ENCODE peak calls at places on chromosome X, in seven cellular contexts. One of them, this sample, is unnamed.

GRCh38 chrX:22999696-23000223 is at the start of gene DDX53:
- DNase-seq in neuronal stem cell: no peak
- DNase-seq in mesenchymal stem cell: no peak
- DNase-seq in mesendoderm: no peak
- DNase-seq in IMR-90: no peak
- DNase-seq in H1: no peak
- DNase-seq in trophoblast cell: no peak
- DNase-seq in this sample: peak; percentile 28

GRCh38 chrX:119726900-119727555 is 31.4 kb upstream of the SOWAHD start:
- DNase-seq in neuronal stem cell: no peak
- DNase-seq in mesenchymal stem cell: peak; percentile 24
- DNase-seq in mesendoderm: peak; percentile 19
- DNase-seq in IMR-90: no peak
- DNase-seq in H1: no peak
- DNase-seq in trophoblast cell: no peak
- DNase-seq in this sample: no peak

GRCh38 chrX:63250253-63250868 is 100.8 kb downstream of the SPIN4 start:
- DNase-seq in neuronal stem cell: peak; percentile 39
- DNase-seq in mesenchymal stem cell: peak; percentile 78
- DNase-seq in mesendoderm: peak; percentile 85
- DNase-seq in IMR-90: peak; percentile 85
- DNase-seq in H1: no peak
- DNase-seq in trophoblast cell: peak; percentile 17
- DNase-seq in this sample: peak; percentile 38

GRCh38 chrX:103453655-103454054 is 65.6 kb downstream of the RAB40A start:
- DNase-seq in neuronal stem cell: no peak
- DNase-seq in mesenchymal stem cell: peak; percentile 93
- DNase-seq in mesendoderm: no peak
- DNase-seq in IMR-90: peak; percentile 97
- DNase-seq in H1: no peak
- DNase-seq in trophoblast cell: no peak
- DNase-seq in this sample: no peak

GRCh38 chrX:65643786-65644111 is 23.7 kb upstream of the MSN start:
- DNase-seq in neuronal stem cell: no peak
- DNase-seq in mesenchymal stem cell: no peak
- DNase-seq in mesendoderm: no peak
- DNase-seq in IMR-90: no peak
- DNase-seq in H1: no peak
- DNase-seq in trophoblast cell: peak; percentile 51
- DNase-seq in this sample: no peak

GRCh38 chrX:154658187-154658586 is 4.8 kb upstream of the CTAG2 start:
- DNase-seq in neuronal stem cell: no peak
- DNase-seq in mesenchymal stem cell: no peak
- DNase-seq in mesendoderm: no peak
- DNase-seq in IMR-90: no peak
- DNase-seq in H1: no peak
- DNase-seq in trophoblast cell: no peak
- DNase-seq in this sample: no peak

GRCh38 chrX:101219116-101219839 is at the start of gene DRP2:
- DNase-seq in neuronal stem cell: no peak
- DNase-seq in mesenchymal stem cell: peak; percentile 40
- DNase-seq in mesendoderm: no peak
- DNase-seq in IMR-90: peak; percentile 58
- DNase-seq in H1: peak; percentile 42
- DNase-seq in trophoblast cell: no peak
- DNase-seq in this sample: no peak

GRCh38 chrX:24464836-24465523 is at the start of gene PDK3:
- DNase-seq in neuronal stem cell: peak; percentile 83
- DNase-seq in mesenchymal stem cell: peak; percentile 82
- DNase-seq in mesendoderm: peak; percentile 92
- DNase-seq in IMR-90: peak; percentile 77
- DNase-seq in H1: peak; percentile 73
- DNase-seq in trophoblast cell: peak; percentile 83
- DNase-seq in this sample: peak; percentile 97

GRCh38 chrX:110317079-110317819 is 636 bp downstream of the AMMECR1 start:
- DNase-seq in neuronal stem cell: peak; percentile 0
- DNase-seq in mesenchymal stem cell: peak; percentile 28
- DNase-seq in mesendoderm: peak; percentile 16
- DNase-seq in IMR-90: no peak
- DNase-seq in H1: peak; percentile 47
- DNase-seq in trophoblast cell: no peak
- DNase-seq in this sample: no peak

GRCh38 chrX:48560681-48561080 is 13.6 kb upstream of the RBM3 start:
- DNase-seq in neuronal stem cell: no peak
- DNase-seq in mesenchymal stem cell: no peak
- DNase-seq in mesendoderm: no peak
- DNase-seq in IMR-90: no peak
- DNase-seq in H1: no peak
- DNase-seq in trophoblast cell: no peak
- DNase-seq in this sample: no peak
- H2BK5ac ChIP-seq in neuronal stem cell: no peak overlapping the region
- H2BK5ac ChIP-seq in mesenchymal stem cell: no peak overlapping the region
- H2BK5ac ChIP-seq in mesendoderm: no peak overlapping the region
- H2BK5ac ChIP-seq in IMR-90: no peak overlapping the region
- H2BK5ac ChIP-seq in H1: no peak overlapping the region
- H2BK5ac ChIP-seq in trophoblast cell: no peak overlapping the region
- H2BK5ac ChIP-seq in this sample: no peak overlapping the region

GRCh38 chrX:49164589-49165360 is 2.2 kb downstream of the MAGIX start:
- DNase-seq in neuronal stem cell: no peak
- DNase-seq in mesenchymal stem cell: no peak
- DNase-seq in mesendoderm: no peak
- DNase-seq in IMR-90: no peak
- DNase-seq in H1: no peak
- DNase-seq in trophoblast cell: no peak
- DNase-seq in this sample: no peak
- H2BK5ac ChIP-seq in neuronal stem cell: no peak overlapping the region
- H2BK5ac ChIP-seq in mesenchymal stem cell: no peak overlapping the region
- H2BK5ac ChIP-seq in mesendoderm: no peak overlapping the region
- H2BK5ac ChIP-seq in IMR-90: no peak overlapping the region
- H2BK5ac ChIP-seq in H1: no peak overlapping the region
- H2BK5ac ChIP-seq in trophoblast cell: no peak overlapping the region
- H2BK5ac ChIP-seq in this sample: no peak overlapping the region

DNA sequence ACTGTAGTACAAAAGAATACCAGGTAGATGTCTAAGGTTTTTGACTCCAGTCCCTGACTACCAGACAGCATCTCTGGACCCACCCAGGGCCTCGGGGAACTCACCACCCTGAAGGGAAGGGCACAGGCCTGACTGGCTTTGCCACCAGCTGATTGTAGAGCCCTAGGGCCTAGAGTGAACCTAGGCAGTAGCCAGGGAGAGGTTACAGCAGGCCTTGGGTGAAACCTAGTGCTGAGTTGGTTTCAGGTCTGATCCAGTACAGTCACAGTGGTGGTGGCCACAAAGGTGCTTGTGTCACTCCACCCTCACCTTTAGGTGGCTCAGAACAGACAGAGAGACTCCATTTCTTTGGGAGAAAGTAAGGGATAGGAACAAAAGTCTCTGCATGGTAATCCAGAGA is 244.8 kb downstream of the KLHL13 start:
- DNase-seq in neuronal stem cell: no peak
- DNase-seq in mesenchymal stem cell: no peak
- DNase-seq in mesendoderm: no peak
- DNase-seq in IMR-90: no peak
- DNase-seq in H1: no peak
- DNase-seq in trophoblast cell: no peak
- DNase-seq in this sample: no peak
- H2BK5ac ChIP-seq in neuronal stem cell: no peak overlapping the region
- H2BK5ac ChIP-seq in mesenchymal stem cell: no peak overlapping the region
- H2BK5ac ChIP-seq in mesendoderm: no peak overlapping the region
- H2BK5ac ChIP-seq in IMR-90: no peak overlapping the region
- H2BK5ac ChIP-seq in H1: no peak overlapping the region
- H2BK5ac ChIP-seq in trophoblast cell: no peak overlapping the region
- H2BK5ac ChIP-seq in this sample: no peak overlapping the region

GRCh38 chrX:107704587-107704986 is 71.0 kb downstream of the TSC22D3 start:
- DNase-seq in neuronal stem cell: no peak
- DNase-seq in mesenchymal stem cell: no peak
- DNase-seq in mesendoderm: no peak
- DNase-seq in IMR-90: no peak
- DNase-seq in H1: no peak
- DNase-seq in trophoblast cell: no peak
- DNase-seq in this sample: no peak
- H2BK5ac ChIP-seq in neuronal stem cell: no peak overlapping the region
- H2BK5ac ChIP-seq in mesenchymal stem cell: no peak overlapping the region
- H2BK5ac ChIP-seq in mesendoderm: no peak overlapping the region
- H2BK5ac ChIP-seq in IMR-90: no peak overlapping the region
- H2BK5ac ChIP-seq in H1: no peak overlapping the region
- H2BK5ac ChIP-seq in trophoblast cell: no peak overlapping the region
- H2BK5ac ChIP-seq in this sample: no peak overlapping the region

DNA sequence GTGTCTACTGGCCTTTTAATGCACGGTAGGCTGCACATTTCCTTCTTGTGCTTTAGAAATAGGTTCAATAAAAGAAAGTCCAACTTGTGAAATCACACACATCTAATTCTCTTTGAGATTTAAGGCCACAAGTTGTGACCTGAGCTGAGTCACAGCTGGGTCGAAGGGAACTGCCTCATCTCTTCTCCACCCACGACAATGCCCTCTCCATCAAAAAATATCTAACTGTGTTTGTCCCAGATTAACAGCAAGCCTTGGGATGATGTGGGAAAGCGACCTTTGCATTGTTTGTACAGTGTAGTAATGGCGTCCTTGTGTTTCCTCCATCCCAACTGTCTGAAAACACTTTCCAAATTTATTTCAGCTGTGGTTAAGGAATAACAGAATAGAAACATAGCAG is 168.9 kb downstream of the AMELX start:
- DNase-seq in neuronal stem cell: no peak
- DNase-seq in mesenchymal stem cell: no peak
- DNase-seq in mesendoderm: no peak
- DNase-seq in IMR-90: peak; percentile 8
- DNase-seq in H1: no peak
- DNase-seq in trophoblast cell: no peak
- DNase-seq in this sample: no peak
- H2BK5ac ChIP-seq in neuronal stem cell: no peak overlapping the region
- H2BK5ac ChIP-seq in mesenchymal stem cell: no peak overlapping the region
- H2BK5ac ChIP-seq in mesendoderm: no peak overlapping the region
- H2BK5ac ChIP-seq in IMR-90: peak overlapping the region; percentile 61
- H2BK5ac ChIP-seq in H1: no peak overlapping the region
- H2BK5ac ChIP-seq in trophoblast cell: no peak overlapping the region
- H2BK5ac ChIP-seq in this sample: no peak overlapping the region

GRCh38 chrX:136438192-136438591 is 49.6 kb upstream of the BRS3 start:
- DNase-seq in neuronal stem cell: no peak
- DNase-seq in mesenchymal stem cell: no peak
- DNase-seq in mesendoderm: no peak
- DNase-seq in IMR-90: no peak
- DNase-seq in H1: no peak
- DNase-seq in trophoblast cell: no peak
- DNase-seq in this sample: no peak
- H2BK5ac ChIP-seq in neuronal stem cell: no peak overlapping the region
- H2BK5ac ChIP-seq in mesenchymal stem cell: no peak overlapping the region
- H2BK5ac ChIP-seq in mesendoderm: no peak overlapping the region
- H2BK5ac ChIP-seq in IMR-90: no peak overlapping the region
- H2BK5ac ChIP-seq in H1: no peak overlapping the region
- H2BK5ac ChIP-seq in trophoblast cell: no peak overlapping the region
- H2BK5ac ChIP-seq in this sample: no peak overlapping the region

DNA sequence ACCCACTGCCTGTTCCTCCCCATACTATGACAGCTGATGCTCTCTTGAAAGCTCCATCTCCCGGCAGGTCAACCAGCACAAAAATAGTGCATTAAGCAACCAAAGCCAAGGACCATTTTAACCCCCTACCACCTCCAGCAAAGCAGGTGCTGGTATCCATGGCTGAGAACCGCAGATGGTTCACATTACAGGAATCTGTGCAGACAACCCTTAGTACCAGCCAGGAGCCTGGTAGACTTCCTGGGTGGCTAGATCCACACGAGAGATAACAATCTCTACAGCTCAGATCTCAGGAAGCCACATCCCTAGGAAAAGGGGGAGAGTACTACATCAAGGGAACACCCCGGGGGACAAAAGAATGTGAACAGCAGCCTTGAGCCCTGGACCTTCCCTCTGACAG is 248.0 kb downstream of the FGF13 start:
- DNase-seq in neuronal stem cell: no peak
- DNase-seq in mesenchymal stem cell: no peak
- DNase-seq in mesendoderm: peak; percentile 2
- DNase-seq in IMR-90: no peak
- DNase-seq in H1: no peak
- DNase-seq in trophoblast cell: peak; percentile 11
- DNase-seq in this sample: no peak
- H2BK5ac ChIP-seq in neuronal stem cell: no peak overlapping the region
- H2BK5ac ChIP-seq in mesenchymal stem cell: no peak overlapping the region
- H2BK5ac ChIP-seq in mesendoderm: no peak overlapping the region
- H2BK5ac ChIP-seq in IMR-90: no peak overlapping the region
- H2BK5ac ChIP-seq in H1: no peak overlapping the region
- H2BK5ac ChIP-seq in trophoblast cell: no peak overlapping the region
- H2BK5ac ChIP-seq in this sample: no peak overlapping the region

GRCh38 chrX:20032201-20032600 is 41.3 kb upstream of the BCLAF3 start:
- DNase-seq in neuronal stem cell: no peak
- DNase-seq in mesenchymal stem cell: no peak
- DNase-seq in mesendoderm: no peak
- DNase-seq in IMR-90: no peak
- DNase-seq in H1: no peak
- DNase-seq in trophoblast cell: no peak
- DNase-seq in this sample: no peak
- H2BK5ac ChIP-seq in neuronal stem cell: no peak overlapping the region
- H2BK5ac ChIP-seq in mesenchymal stem cell: no peak overlapping the region
- H2BK5ac ChIP-seq in mesendoderm: no peak overlapping the region
- H2BK5ac ChIP-seq in IMR-90: no peak overlapping the region
- H2BK5ac ChIP-seq in H1: no peak overlapping the region
- H2BK5ac ChIP-seq in trophoblast cell: no peak overlapping the region
- H2BK5ac ChIP-seq in this sample: no peak overlapping the region

GRCh38 chrX:77640702-77641101 is 145.3 kb downstream of the ATRX start:
- DNase-seq in neuronal stem cell: no peak
- DNase-seq in mesenchymal stem cell: no peak
- DNase-seq in mesendoderm: no peak
- DNase-seq in IMR-90: no peak
- DNase-seq in H1: no peak
- DNase-seq in trophoblast cell: no peak
- DNase-seq in this sample: no peak

GRCh38 chrX:77635372-77635771 is 150.6 kb downstream of the ATRX start:
- DNase-seq in neuronal stem cell: no peak
- DNase-seq in mesenchymal stem cell: no peak
- DNase-seq in mesendoderm: no peak
- DNase-seq in IMR-90: no peak
- DNase-seq in H1: no peak
- DNase-seq in trophoblast cell: no peak
- DNase-seq in this sample: no peak

GRCh38 chrX:77638397-77638796 is 147.6 kb downstream of the ATRX start:
- DNase-seq in neuronal stem cell: no peak
- DNase-seq in mesenchymal stem cell: no peak
- DNase-seq in mesendoderm: no peak
- DNase-seq in IMR-90: no peak
- DNase-seq in H1: no peak
- DNase-seq in trophoblast cell: no peak
- DNase-seq in this sample: no peak

GRCh38 chrX:77639820-77640219 is 146.2 kb downstream of the ATRX start:
- DNase-seq in neuronal stem cell: no peak
- DNase-seq in mesenchymal stem cell: no peak
- DNase-seq in mesendoderm: no peak
- DNase-seq in IMR-90: no peak
- DNase-seq in H1: no peak
- DNase-seq in trophoblast cell: no peak
- DNase-seq in this sample: no peak
- H2BK5ac ChIP-seq in neuronal stem cell: no peak overlapping the region
- H2BK5ac ChIP-seq in mesenchymal stem cell: no peak overlapping the region
- H2BK5ac ChIP-seq in mesendoderm: no peak overlapping the region
- H2BK5ac ChIP-seq in IMR-90: no peak overlapping the region
- H2BK5ac ChIP-seq in H1: no peak overlapping the region
- H2BK5ac ChIP-seq in trophoblast cell: no peak overlapping the region
- H2BK5ac ChIP-seq in this sample: no peak overlapping the region

This sample was measured in H9.